ENCODE peak calls at places on chromosomes 11 and 22, in five cellular contexts. One of them, this sample, is unnamed.

GRCh38 chr11:46036969-46037368 is 84.3 kb downstream of the PHF21A start:
- DNase-seq in endothelial cell of umbilical vein: no peak
- DNase-seq in A549: no peak
- DNase-seq in HCT116: no peak
- DNase-seq in SK-N-SH: no peak
- DNase-seq in this sample: no peak

GRCh38 chr11:66820381-66820780 is 22.9 kb upstream of the RCE1 start:
- DNase-seq in endothelial cell of umbilical vein: no peak
- DNase-seq in A549: no peak
- DNase-seq in HCT116: no peak
- DNase-seq in SK-N-SH: no peak
- DNase-seq in this sample: no peak

GRCh38 chr11:103968685-103969084 is 67.8 kb upstream of the DDI1 start:
- DNase-seq in endothelial cell of umbilical vein: no peak
- DNase-seq in A549: no peak
- DNase-seq in HCT116: no peak
- DNase-seq in SK-N-SH: no peak
- DNase-seq in this sample: no peak

GRCh38 chr11:1468002-1468401 is 18.6 kb downstream of the MOB2 start:
- DNase-seq in endothelial cell of umbilical vein: no peak
- DNase-seq in A549: no peak
- DNase-seq in HCT116: no peak
- DNase-seq in SK-N-SH: no peak
- DNase-seq in this sample: no peak

GRCh38 chr11:47726878-47727514 is 11.8 kb upstream of the AGBL2 start:
- DNase-seq in endothelial cell of umbilical vein: no peak
- DNase-seq in A549: no peak
- DNase-seq in HCT116: no peak
- DNase-seq in SK-N-SH: no peak
- DNase-seq in this sample: no peak

GRCh38 chr11:96085349-96085910 is 161.5 kb upstream of the MTMR2 start:
- DNase-seq in endothelial cell of umbilical vein: no peak
- DNase-seq in A549: no peak
- DNase-seq in HCT116: no peak
- DNase-seq in SK-N-SH: no peak
- DNase-seq in this sample: no peak

GRCh38 chr11:17519031-17519430 is 25.2 kb downstream of the USH1C start:
- DNase-seq in endothelial cell of umbilical vein: no peak
- DNase-seq in A549: no peak
- DNase-seq in HCT116: no peak
- DNase-seq in SK-N-SH: no peak
- DNase-seq in this sample: no peak

GRCh38 chr11:134124660-134125451 is 56.0 kb downstream of the JAM3 start:
- DNase-seq in endothelial cell of umbilical vein: peak
- DNase-seq in A549: no peak
- DNase-seq in HCT116: no peak
- DNase-seq in SK-N-SH: peak
- DNase-seq in this sample: no peak

GRCh38 chr11:64876835-64877341 is 1.5 kb downstream of the EHD1 start:
- DNase-seq in endothelial cell of umbilical vein: peak
- DNase-seq in A549: no peak
- DNase-seq in HCT116: no peak
- DNase-seq in SK-N-SH: no peak
- DNase-seq in this sample: no peak

GRCh38 chr11:14258177-14258935 is 100.6 kb downstream of the RRAS2 start:
- DNase-seq in endothelial cell of umbilical vein: peak
- DNase-seq in A549: peak
- DNase-seq in HCT116: peak
- DNase-seq in SK-N-SH: no peak
- DNase-seq in this sample: peak

GRCh38 chr11:66467034-66467659 is 442 bp downstream of the PELI3 start:
- DNase-seq in endothelial cell of umbilical vein: peak
- DNase-seq in A549: peak
- DNase-seq in HCT116: no peak
- DNase-seq in SK-N-SH: no peak
- DNase-seq in this sample: peak

GRCh38 chr11:27194976-27195375 is 154.4 kb downstream of the BBOX1 start:
- DNase-seq in endothelial cell of umbilical vein: no peak
- DNase-seq in A549: no peak
- DNase-seq in HCT116: no peak
- DNase-seq in SK-N-SH: no peak
- DNase-seq in this sample: no peak

GRCh38 chr11:11525283-11525682 is 96.5 kb downstream of the GALNT18 start:
- DNase-seq in endothelial cell of umbilical vein: no peak
- DNase-seq in A549: no peak
- DNase-seq in HCT116: no peak
- DNase-seq in SK-N-SH: no peak
- DNase-seq in this sample: no peak

GRCh38 chr11:2940930-2941821 is 12.0 kb upstream of the PHLDA2 start:
- DNase-seq in endothelial cell of umbilical vein: no peak
- DNase-seq in A549: peak
- DNase-seq in HCT116: no peak
- DNase-seq in SK-N-SH: peak
- DNase-seq in this sample: no peak

GRCh38 chr11:119318240-119319135 is 1.6 kb upstream of the MCAM start:
- DNase-seq in endothelial cell of umbilical vein: peak
- DNase-seq in A549: no peak
- DNase-seq in HCT116: no peak
- DNase-seq in SK-N-SH: peak
- DNase-seq in this sample: peak

GRCh38 chr22:29030618-29031235 is 30.9 kb downstream of the C22orf31 start:
- DNase-seq in endothelial cell of umbilical vein: peak
- DNase-seq in A549: peak
- DNase-seq in HCT116: peak
- DNase-seq in SK-N-SH: peak
- DNase-seq in this sample: no peak

GRCh38 chr22:43994416-43994815 is 29.7 kb upstream of the PARVB start:
- DNase-seq in endothelial cell of umbilical vein: no peak
- DNase-seq in A549: no peak
- DNase-seq in HCT116: no peak
- DNase-seq in SK-N-SH: no peak
- DNase-seq in this sample: no peak

GRCh38 chr11:95516786-95517185 is 272.8 kb downstream of the FAM76B start:
- DNase-seq in endothelial cell of umbilical vein: no peak
- DNase-seq in A549: no peak
- DNase-seq in HCT116: no peak
- DNase-seq in SK-N-SH: no peak
- DNase-seq in this sample: no peak

GRCh38 chr11:114115406-114116054 is 56.0 kb downstream of the ZBTB16 start:
- DNase-seq in endothelial cell of umbilical vein: no peak
- DNase-seq in A549: no peak
- DNase-seq in HCT116: no peak
- DNase-seq in SK-N-SH: no peak
- DNase-seq in this sample: no peak

GRCh38 chr11:58905716-58906547 is 33.4 kb upstream of the GLYATL1 start:
- DNase-seq in endothelial cell of umbilical vein: peak
- DNase-seq in A549: peak
- DNase-seq in HCT116: no peak
- DNase-seq in SK-N-SH: peak
- DNase-seq in this sample: no peak

GRCh38 chr11:61332266-61332822 is 561 bp downstream of the DDB1 start:
- DNase-seq in endothelial cell of umbilical vein: peak
- DNase-seq in A549: no peak
- DNase-seq in HCT116: no peak
- DNase-seq in SK-N-SH: peak
- DNase-seq in this sample: peak

GRCh38 chr11:112440518-112440917 is 179.9 kb upstream of the PLET1 start:
- DNase-seq in endothelial cell of umbilical vein: no peak
- DNase-seq in A549: peak
- DNase-seq in HCT116: peak
- DNase-seq in SK-N-SH: no peak
- DNase-seq in this sample: no peak

GRCh38 chr11:133699071-133699470 is 146.2 kb downstream of the SPATA19 start:
- DNase-seq in endothelial cell of umbilical vein: no peak
- DNase-seq in A549: no peak
- DNase-seq in HCT116: no peak
- DNase-seq in SK-N-SH: no peak
- DNase-seq in this sample: no peak

GRCh38 chr11:44615041-44615513 is 49.6 kb downstream of the CD82 start:
- DNase-seq in endothelial cell of umbilical vein: no peak
- DNase-seq in A549: no peak
- DNase-seq in HCT116: no peak
- DNase-seq in SK-N-SH: no peak
- DNase-seq in this sample: no peak

GRCh38 chr22:48829908-48830307 is 997.8 kb downstream of the BRD1 start:
- DNase-seq in endothelial cell of umbilical vein: no peak
- DNase-seq in A549: no peak
- DNase-seq in HCT116: no peak
- DNase-seq in SK-N-SH: no peak
- DNase-seq in this sample: no peak

GRCh38 chr11:65479184-65480145 is 19.4 kb upstream of the MALAT1 start:
- DNase-seq in endothelial cell of umbilical vein: peak
- DNase-seq in A549: peak
- DNase-seq in HCT116: no peak
- DNase-seq in SK-N-SH: peak
- DNase-seq in this sample: peak

GRCh38 chr11:17352925-17353227 is 1.3 kb downstream of the NCR3LG1 start:
- DNase-seq in endothelial cell of umbilical vein: no peak
- DNase-seq in A549: peak
- DNase-seq in HCT116: no peak
- DNase-seq in SK-N-SH: peak
- DNase-seq in this sample: peak

GRCh38 chr11:64592234-64592615 is 1.2 kb downstream of the SLC22A12 start:
- DNase-seq in endothelial cell of umbilical vein: no peak
- DNase-seq in A549: no peak
- DNase-seq in HCT116: no peak
- DNase-seq in SK-N-SH: no peak
- DNase-seq in this sample: no peak

GRCh38 chr11:48020092-48020755 is 39.9 kb downstream of the PTPRJ start:
- DNase-seq in endothelial cell of umbilical vein: peak
- DNase-seq in A549: no peak
- DNase-seq in HCT116: no peak
- DNase-seq in SK-N-SH: no peak
- DNase-seq in this sample: peak

GRCh38 chr11:125070699-125071254 is 7.7 kb downstream of the SLC37A2 start:
- DNase-seq in endothelial cell of umbilical vein: peak
- DNase-seq in A549: no peak
- DNase-seq in HCT116: peak
- DNase-seq in SK-N-SH: no peak
- DNase-seq in this sample: peak

GRCh38 chr22:49824185-49824925 is 3.3 kb downstream of the BRD1 start:
- DNase-seq in endothelial cell of umbilical vein: no peak
- DNase-seq in A549: no peak
- DNase-seq in HCT116: no peak
- DNase-seq in SK-N-SH: no peak
- DNase-seq in this sample: no peak

GRCh38 chr22:39920134-39920743 is 19.4 kb downstream of the GRAP2 start:
- DNase-seq in endothelial cell of umbilical vein: no peak
- DNase-seq in A549: no peak
- DNase-seq in HCT116: no peak
- DNase-seq in SK-N-SH: no peak
- DNase-seq in this sample: no peak

GRCh38 chr22:50084570-50084969 is 656 bp downstream of the MLC1 start:
- DNase-seq in endothelial cell of umbilical vein: no peak
- DNase-seq in A549: no peak
- DNase-seq in HCT116: no peak
- DNase-seq in SK-N-SH: no peak
- DNase-seq in this sample: peak

GRCh38 chr11:128532571-128533091 is 54.7 kb downstream of the ETS1 start:
- DNase-seq in endothelial cell of umbilical vein: no peak
- DNase-seq in A549: no peak
- DNase-seq in HCT116: no peak
- DNase-seq in SK-N-SH: no peak
- DNase-seq in this sample: no peak
- TF ChIP-seq MAX in endothelial cell of umbilical vein: no peak
- TF ChIP-seq MAX in A549: no peak
- TF ChIP-seq MAX in HCT116: no peak
- TF ChIP-seq MAX in SK-N-SH: no peak
- TF ChIP-seq MAX in this sample: no peak

DNA sequence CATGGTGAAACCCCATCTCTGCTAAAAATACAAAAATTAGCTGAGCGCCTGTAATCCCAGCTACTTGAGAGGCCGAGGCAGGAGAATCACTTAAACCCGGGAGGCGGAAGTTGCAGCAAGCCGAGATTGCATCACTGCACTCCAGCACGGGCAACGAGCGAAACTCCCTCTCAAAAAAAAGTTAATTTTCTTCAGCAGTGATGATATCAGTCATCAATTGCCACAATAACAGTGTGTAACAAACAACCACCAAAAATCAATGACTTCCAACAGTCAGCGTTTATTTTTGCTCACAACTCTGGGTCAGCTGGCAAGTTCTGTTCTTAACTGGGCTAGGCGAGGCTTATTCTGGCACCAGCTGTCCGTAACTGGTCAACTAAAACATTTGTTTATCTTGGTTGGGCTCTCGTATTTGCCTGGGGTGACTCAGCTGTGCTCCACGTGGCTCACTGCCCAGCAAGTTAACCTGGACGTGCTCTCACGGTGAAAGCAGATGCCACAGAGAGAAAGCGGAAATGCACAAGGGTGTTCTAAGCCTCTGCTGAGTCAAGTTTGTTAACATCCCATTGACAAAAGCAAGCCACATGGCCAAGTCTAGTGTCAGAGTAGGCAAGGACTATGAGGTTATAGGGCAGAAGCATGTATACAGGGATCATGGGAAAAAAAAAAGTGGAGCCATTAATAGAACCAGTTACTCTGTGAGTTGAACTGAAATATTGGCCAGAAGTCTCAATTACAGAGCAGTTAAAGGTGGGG is 52.1 kb downstream of the LHFPL7 start:
- DNase-seq in endothelial cell of umbilical vein: peak
- DNase-seq in A549: peak
- DNase-seq in HCT116: peak
- DNase-seq in SK-N-SH: peak
- DNase-seq in this sample: peak
- H3K4me3 ChIP-seq in endothelial cell of umbilical vein: peak
- H3K4me3 ChIP-seq in A549: peak
- H3K4me3 ChIP-seq in HCT116: peak
- H3K4me3 ChIP-seq in SK-N-SH: no peak
- H3K4me3 ChIP-seq in this sample: peak

GRCh38 chr22:26707090-26707489 is 49.7 kb downstream of the MIAT start:
- DNase-seq in endothelial cell of umbilical vein: no peak
- DNase-seq in A549: peak
- DNase-seq in HCT116: no peak
- DNase-seq in SK-N-SH: no peak
- DNase-seq in this sample: no peak
- TF ChIP-seq MAX in endothelial cell of umbilical vein: no peak
- TF ChIP-seq MAX in A549: no peak
- TF ChIP-seq MAX in HCT116: no peak
- TF ChIP-seq MAX in SK-N-SH: no peak
- TF ChIP-seq MAX in this sample: no peak

DNA sequence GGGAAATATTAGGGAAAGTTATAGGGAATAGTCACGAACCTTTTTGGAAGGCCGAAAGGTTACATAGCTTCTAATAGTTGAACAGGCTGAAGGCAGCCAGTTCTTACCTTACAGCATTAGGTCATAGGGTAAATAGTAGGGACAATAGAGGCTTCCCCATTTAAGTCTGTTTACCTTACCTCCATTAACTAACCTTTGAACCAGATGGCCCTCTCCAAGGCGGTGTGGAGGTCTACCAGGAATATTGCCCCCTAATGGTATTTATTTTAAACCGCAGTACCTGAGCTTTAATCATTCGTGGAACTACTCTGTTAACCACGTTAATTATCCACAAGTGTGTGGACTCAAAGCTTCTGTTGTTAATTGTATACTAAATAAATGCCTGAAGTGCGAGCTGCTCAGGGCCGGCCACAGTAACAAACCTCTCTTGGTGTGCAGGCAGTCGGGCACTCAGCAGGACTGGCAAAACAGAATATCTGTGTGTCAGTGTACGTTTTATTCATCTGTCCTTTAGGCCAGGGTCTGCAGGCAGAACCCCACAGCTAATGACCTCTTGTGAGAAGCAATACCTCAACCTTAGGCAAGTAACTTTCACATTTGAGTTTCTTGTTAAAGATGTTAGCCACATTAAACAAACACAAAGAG is 81.7 kb downstream of the PRCP start:
- DNase-seq in endothelial cell of umbilical vein: no peak
- DNase-seq in A549: no peak
- DNase-seq in HCT116: no peak
- DNase-seq in SK-N-SH: no peak
- DNase-seq in this sample: no peak
- H3K4me3 ChIP-seq in endothelial cell of umbilical vein: no peak
- H3K4me3 ChIP-seq in A549: no peak
- H3K4me3 ChIP-seq in HCT116: no peak
- H3K4me3 ChIP-seq in SK-N-SH: no peak
- H3K4me3 ChIP-seq in this sample: no peak

This sample was measured in NB4.